ENCODE peak calls at places on chromosomes 5 and 9, in eight cellular contexts. One of them, this sample, is unnamed. For H3K4me1, the result is how much of the 10 kb centered on the place peaks cover.

GRCh38 chr5:141605523-141606277 is 13.1 kb downstream of the DIAPH1 start:
- DNase-seq in heart left ventricle: peak
- DNase-seq in CD8-positive, alpha-beta T cell: peak
- DNase-seq in PC-9: no peak
- DNase-seq in tibial artery: peak
- DNase-seq in spleen: peak
- DNase-seq in psoas muscle: no peak
- DNase-seq in small intestine: peak
- DNase-seq in this sample: peak

GRCh38 chr9:87887151-87887505 is 4.5 kb downstream of the SPATA31E1 start:
- DNase-seq in PC-9: no peak
- DNase-seq in spleen: no peak
- DNase-seq in psoas muscle: no peak
- DNase-seq in heart left ventricle: no peak
- DNase-seq in CD8-positive, alpha-beta T cell: no peak
- DNase-seq in small intestine: no peak
- DNase-seq in tibial artery: no peak
- DNase-seq in this sample: no peak

GRCh38 chr9:84947412-84947972 is 278.0 kb downstream of the NTRK2 start:
- DNase-seq in small intestine: no peak
- DNase-seq in spleen: no peak
- DNase-seq in psoas muscle: no peak
- DNase-seq in CD8-positive, alpha-beta T cell: no peak
- DNase-seq in PC-9: peak
- DNase-seq in heart left ventricle: peak
- DNase-seq in tibial artery: no peak
- DNase-seq in this sample: no peak

GRCh38 chr9:121985792-121986494 is 107.2 kb downstream of the TTLL11 start:
- DNase-seq in small intestine: no peak
- DNase-seq in tibial artery: peak
- DNase-seq in heart left ventricle: peak
- DNase-seq in spleen: no peak
- DNase-seq in psoas muscle: peak
- DNase-seq in PC-9: no peak
- DNase-seq in CD8-positive, alpha-beta T cell: no peak
- DNase-seq in this sample: no peak

GRCh38 chr9:96394832-96395496 is 11.5 kb upstream of the SLC35D2 start:
- DNase-seq in psoas muscle: no peak
- DNase-seq in heart left ventricle: no peak
- DNase-seq in tibial artery: no peak
- DNase-seq in small intestine: no peak
- DNase-seq in CD8-positive, alpha-beta T cell: no peak
- DNase-seq in PC-9: no peak
- DNase-seq in spleen: no peak
- DNase-seq in this sample: no peak

GRCh38 chr5:171639966-171640365 is 145.7 kb upstream of the SMIM23 start:
- DNase-seq in PC-9: no peak
- DNase-seq in small intestine: no peak
- DNase-seq in heart left ventricle: no peak
- DNase-seq in spleen: no peak
- DNase-seq in CD8-positive, alpha-beta T cell: no peak
- DNase-seq in psoas muscle: no peak
- DNase-seq in tibial artery: no peak
- DNase-seq in this sample: no peak

GRCh38 chr5:160291467-160291866 is 20.9 kb downstream of the CCNJL start:
- DNase-seq in tibial artery: no peak
- DNase-seq in spleen: no peak
- DNase-seq in PC-9: no peak
- DNase-seq in heart left ventricle: no peak
- DNase-seq in CD8-positive, alpha-beta T cell: no peak
- DNase-seq in small intestine: peak
- DNase-seq in psoas muscle: no peak
- DNase-seq in this sample: no peak

GRCh38 chr5:3883014-3883413 is 287.4 kb downstream of the IRX1 start:
- DNase-seq in small intestine: no peak
- DNase-seq in CD8-positive, alpha-beta T cell: no peak
- DNase-seq in psoas muscle: no peak
- DNase-seq in PC-9: no peak
- DNase-seq in tibial artery: no peak
- DNase-seq in spleen: no peak
- DNase-seq in heart left ventricle: no peak
- DNase-seq in this sample: no peak

GRCh38 chr5:43019615-43020293 is 20.4 kb downstream of the ANXA2R start:
- DNase-seq in heart left ventricle: peak
- DNase-seq in CD8-positive, alpha-beta T cell: peak
- DNase-seq in psoas muscle: peak
- DNase-seq in tibial artery: no peak
- DNase-seq in spleen: peak
- DNase-seq in small intestine: peak
- DNase-seq in PC-9: peak
- DNase-seq in this sample: no peak

GRCh38 chr5:139808481-139809330 is 13.1 kb downstream of the PSD2 start:
- DNase-seq in tibial artery: no peak
- DNase-seq in psoas muscle: no peak
- DNase-seq in small intestine: no peak
- DNase-seq in PC-9: no peak
- DNase-seq in CD8-positive, alpha-beta T cell: peak
- DNase-seq in heart left ventricle: peak
- DNase-seq in spleen: peak
- DNase-seq in this sample: no peak

GRCh38 chr5:147904110-147904509 is 2.2 kb downstream of the C5orf46 start:
- DNase-seq in spleen: no peak
- DNase-seq in small intestine: no peak
- DNase-seq in tibial artery: no peak
- DNase-seq in psoas muscle: no peak
- DNase-seq in CD8-positive, alpha-beta T cell: no peak
- DNase-seq in PC-9: no peak
- DNase-seq in heart left ventricle: no peak
- DNase-seq in this sample: no peak

GRCh38 chr5:52895070-52895469 is 94.1 kb upstream of the ITGA2 start:
- DNase-seq in small intestine: no peak
- DNase-seq in PC-9: no peak
- DNase-seq in tibial artery: no peak
- DNase-seq in psoas muscle: no peak
- DNase-seq in heart left ventricle: no peak
- DNase-seq in spleen: no peak
- DNase-seq in CD8-positive, alpha-beta T cell: no peak
- DNase-seq in this sample: no peak

GRCh38 chr9:85258823-85259370 is 482.9 kb downstream of the AGTPBP1 start:
- DNase-seq in heart left ventricle: peak
- DNase-seq in spleen: no peak
- DNase-seq in CD8-positive, alpha-beta T cell: no peak
- DNase-seq in psoas muscle: peak
- DNase-seq in PC-9: no peak
- DNase-seq in small intestine: peak
- DNase-seq in tibial artery: peak
- DNase-seq in this sample: no peak

GRCh38 chr9:123321874-123322770 is 33.9 kb upstream of the CRB2 start:
- DNase-seq in PC-9: no peak
- DNase-seq in small intestine: no peak
- DNase-seq in CD8-positive, alpha-beta T cell: no peak
- DNase-seq in psoas muscle: no peak
- DNase-seq in tibial artery: no peak
- DNase-seq in spleen: no peak
- DNase-seq in heart left ventricle: no peak
- DNase-seq in this sample: no peak
- H3K4me1 ChIP-seq in PC-9: under half
- H3K4me1 ChIP-seq in small intestine: under half
- H3K4me1 ChIP-seq in CD8-positive, alpha-beta T cell: under half
- H3K4me1 ChIP-seq in psoas muscle: under half
- H3K4me1 ChIP-seq in tibial artery: under half
- H3K4me1 ChIP-seq in spleen: under half
- H3K4me1 ChIP-seq in heart left ventricle: under half
- H3K4me1 ChIP-seq in this sample: under half

GRCh38 chr9:110648698-110649097 is 19.9 kb upstream of the MUSK start:
- DNase-seq in heart left ventricle: no peak
- DNase-seq in tibial artery: no peak
- DNase-seq in CD8-positive, alpha-beta T cell: no peak
- DNase-seq in spleen: no peak
- DNase-seq in small intestine: no peak
- DNase-seq in psoas muscle: no peak
- DNase-seq in PC-9: no peak
- DNase-seq in this sample: no peak
- H3K4me1 ChIP-seq in heart left ventricle: under half
- H3K4me1 ChIP-seq in tibial artery: under half
- H3K4me1 ChIP-seq in CD8-positive, alpha-beta T cell: under half
- H3K4me1 ChIP-seq in spleen: under half
- H3K4me1 ChIP-seq in small intestine: under half
- H3K4me1 ChIP-seq in psoas muscle: under half
- H3K4me1 ChIP-seq in PC-9: under half
- H3K4me1 ChIP-seq in this sample: under half

DNA sequence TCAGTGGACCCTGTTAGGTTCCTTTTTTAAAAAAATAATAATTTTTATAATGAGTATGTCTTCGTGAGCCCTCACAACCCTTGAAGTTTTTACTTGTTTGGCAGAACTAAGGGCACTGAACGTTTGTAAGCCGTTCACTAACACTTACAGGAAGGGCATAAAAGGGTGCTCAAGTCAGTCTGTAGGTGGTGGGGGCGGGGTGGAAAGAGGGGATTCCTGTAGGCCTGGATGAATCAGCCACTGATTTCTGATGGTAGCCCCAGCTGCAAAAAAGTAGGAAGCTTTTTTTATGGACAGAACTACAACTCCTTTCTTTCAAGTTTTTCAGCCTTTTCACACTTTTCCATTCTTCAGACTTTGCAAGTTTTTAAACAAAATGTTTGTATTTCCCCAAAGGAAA is 35.8 kb downstream of the PIK3R1 start:
- DNase-seq in spleen: no peak
- DNase-seq in tibial artery: peak
- DNase-seq in small intestine: no peak
- DNase-seq in PC-9: no peak
- DNase-seq in heart left ventricle: no peak
- DNase-seq in CD8-positive, alpha-beta T cell: peak
- DNase-seq in psoas muscle: peak
- DNase-seq in this sample: peak
- H3K4me1 ChIP-seq in spleen: half or more
- H3K4me1 ChIP-seq in tibial artery: half or more
- H3K4me1 ChIP-seq in small intestine: under half
- H3K4me1 ChIP-seq in PC-9: under half
- H3K4me1 ChIP-seq in heart left ventricle: half or more
- H3K4me1 ChIP-seq in CD8-positive, alpha-beta T cell: half or more
- H3K4me1 ChIP-seq in psoas muscle: half or more
- H3K4me1 ChIP-seq in this sample: half or more

GRCh38 chr5:81788271-81788670 is 37.4 kb upstream of the SSBP2 start:
- DNase-seq in small intestine: no peak
- DNase-seq in tibial artery: no peak
- DNase-seq in PC-9: no peak
- DNase-seq in heart left ventricle: no peak
- DNase-seq in spleen: no peak
- DNase-seq in psoas muscle: no peak
- DNase-seq in CD8-positive, alpha-beta T cell: no peak
- DNase-seq in this sample: no peak

GRCh38 chr5:81786509-81786908 is 35.6 kb upstream of the SSBP2 start:
- DNase-seq in PC-9: no peak
- DNase-seq in spleen: no peak
- DNase-seq in psoas muscle: no peak
- DNase-seq in heart left ventricle: no peak
- DNase-seq in CD8-positive, alpha-beta T cell: no peak
- DNase-seq in small intestine: no peak
- DNase-seq in tibial artery: no peak
- DNase-seq in this sample: no peak

GRCh38 chr5:81789033-81789432 is 38.1 kb upstream of the SSBP2 start:
- DNase-seq in PC-9: no peak
- DNase-seq in CD8-positive, alpha-beta T cell: no peak
- DNase-seq in heart left ventricle: no peak
- DNase-seq in psoas muscle: no peak
- DNase-seq in spleen: no peak
- DNase-seq in small intestine: no peak
- DNase-seq in tibial artery: no peak
- DNase-seq in this sample: no peak

GRCh38 chr5:81785311-81785710 is 34.4 kb upstream of the SSBP2 start:
- DNase-seq in spleen: no peak
- DNase-seq in tibial artery: no peak
- DNase-seq in psoas muscle: no peak
- DNase-seq in CD8-positive, alpha-beta T cell: no peak
- DNase-seq in heart left ventricle: no peak
- DNase-seq in small intestine: no peak
- DNase-seq in PC-9: no peak
- DNase-seq in this sample: no peak

GRCh38 chr5:81787843-81788242 is 36.9 kb upstream of the SSBP2 start:
- DNase-seq in heart left ventricle: peak
- DNase-seq in tibial artery: peak
- DNase-seq in CD8-positive, alpha-beta T cell: no peak
- DNase-seq in PC-9: peak
- DNase-seq in psoas muscle: peak
- DNase-seq in small intestine: peak
- DNase-seq in spleen: no peak
- DNase-seq in this sample: peak
- H3K4me1 ChIP-seq in heart left ventricle: under half
- H3K4me1 ChIP-seq in tibial artery: under half
- H3K4me1 ChIP-seq in CD8-positive, alpha-beta T cell: under half
- H3K4me1 ChIP-seq in PC-9: under half
- H3K4me1 ChIP-seq in psoas muscle: under half
- H3K4me1 ChIP-seq in small intestine: under half
- H3K4me1 ChIP-seq in spleen: under half
- H3K4me1 ChIP-seq in this sample: under half

DNA sequence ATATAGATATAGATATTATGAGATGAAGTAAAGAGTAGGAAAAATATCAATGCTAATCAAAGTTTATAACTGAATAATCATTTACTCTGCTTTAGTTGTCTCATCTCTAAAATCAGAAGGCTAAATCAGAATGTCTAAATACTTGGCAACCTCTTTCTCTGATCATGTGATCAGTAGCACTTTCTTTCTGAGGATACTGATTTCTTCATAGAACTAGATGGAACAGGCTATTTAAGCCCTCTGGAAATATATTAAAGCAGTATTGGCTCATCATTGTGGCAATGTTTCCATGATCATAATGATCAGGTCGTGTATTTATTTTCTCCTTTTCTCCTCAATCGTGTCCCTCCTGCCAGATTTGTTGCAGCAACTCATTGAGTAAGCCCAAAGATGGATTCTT is 109.7 kb downstream of the KCNN2 start:
- DNase-seq in psoas muscle: no peak
- DNase-seq in tibial artery: no peak
- DNase-seq in small intestine: no peak
- DNase-seq in spleen: no peak
- DNase-seq in PC-9: no peak
- DNase-seq in heart left ventricle: no peak
- DNase-seq in CD8-positive, alpha-beta T cell: no peak
- DNase-seq in this sample: no peak
- H3K4me1 ChIP-seq in psoas muscle: under half
- H3K4me1 ChIP-seq in tibial artery: under half
- H3K4me1 ChIP-seq in small intestine: under half
- H3K4me1 ChIP-seq in spleen: under half
- H3K4me1 ChIP-seq in PC-9: under half
- H3K4me1 ChIP-seq in heart left ventricle: under half
- H3K4me1 ChIP-seq in CD8-positive, alpha-beta T cell: under half
- H3K4me1 ChIP-seq in this sample: under half

This sample was measured in sigmoid colon.